ENCODE peak calls at places on chromosomes 7 and 10, in seven cellular contexts. One of them, this sample, is unnamed.

GRCh38 chr10:102419561-102420442 is 834 bp upstream of the FBXL15 start:
- DNase-seq in amniotic epithelial cell: no peak
- DNase-seq in effector memory CD8-positive, alpha-beta T cell: peak; percentile 64
- DNase-seq in T-helper 1 cell: peak; percentile 53
- DNase-seq in transverse colon: peak; percentile 63
- DNase-seq in G401: peak; percentile 79
- DNase-seq in stimulated activated CD4-positive, alpha-beta T cell treated with anti-CD3 and anti-CD28 coated beads, Interleukin-2, amount 100 ng/mL, for 48 hours: peak; percentile 60
- DNase-seq in this sample: no peak

GRCh38 chr10:72834183-72834825 is 59.2 kb upstream of the OIT3 start:
- DNase-seq in amniotic epithelial cell: peak; percentile 74
- DNase-seq in effector memory CD8-positive, alpha-beta T cell: peak; percentile 35
- DNase-seq in T-helper 1 cell: peak; percentile 44
- DNase-seq in transverse colon: no peak
- DNase-seq in G401: peak; percentile 92
- DNase-seq in stimulated activated CD4-positive, alpha-beta T cell treated with anti-CD3 and anti-CD28 coated beads, Interleukin-2, amount 100 ng/mL, for 48 hours: peak; percentile 6
- DNase-seq in this sample: peak; percentile 46

GRCh38 chr7:140592957-140593356 is 47.7 kb downstream of the DENND2A start:
- DNase-seq in amniotic epithelial cell: no peak
- DNase-seq in effector memory CD8-positive, alpha-beta T cell: no peak
- DNase-seq in T-helper 1 cell: no peak
- DNase-seq in transverse colon: no peak
- DNase-seq in G401: no peak
- DNase-seq in stimulated activated CD4-positive, alpha-beta T cell treated with anti-CD3 and anti-CD28 coated beads, Interleukin-2, amount 100 ng/mL, for 48 hours: no peak
- DNase-seq in this sample: no peak

GRCh38 chr7:142866361-142867096 is 11.7 kb downstream of the EPHB6 start:
- DNase-seq in amniotic epithelial cell: peak; percentile 10
- DNase-seq in effector memory CD8-positive, alpha-beta T cell: no peak
- DNase-seq in T-helper 1 cell: no peak
- DNase-seq in transverse colon: peak; percentile 41
- DNase-seq in G401: no peak
- DNase-seq in stimulated activated CD4-positive, alpha-beta T cell treated with anti-CD3 and anti-CD28 coated beads, Interleukin-2, amount 100 ng/mL, for 48 hours: peak; percentile 15
- DNase-seq in this sample: peak; percentile 46

GRCh38 chr10:128047337-128047736 is 78.9 kb downstream of the MKI67 start:
- DNase-seq in amniotic epithelial cell: peak; percentile 86
- DNase-seq in effector memory CD8-positive, alpha-beta T cell: peak; percentile 78
- DNase-seq in T-helper 1 cell: peak; percentile 93
- DNase-seq in transverse colon: peak; percentile 92
- DNase-seq in G401: no peak
- DNase-seq in stimulated activated CD4-positive, alpha-beta T cell treated with anti-CD3 and anti-CD28 coated beads, Interleukin-2, amount 100 ng/mL, for 48 hours: peak; percentile 69
- DNase-seq in this sample: peak; percentile 96

GRCh38 chr10:70758757-70759514 is 26.2 kb downstream of the TBATA start:
- DNase-seq in amniotic epithelial cell: peak; percentile 57
- DNase-seq in effector memory CD8-positive, alpha-beta T cell: peak; percentile 60
- DNase-seq in T-helper 1 cell: peak; percentile 54
- DNase-seq in transverse colon: peak; percentile 77
- DNase-seq in G401: peak; percentile 87
- DNase-seq in stimulated activated CD4-positive, alpha-beta T cell treated with anti-CD3 and anti-CD28 coated beads, Interleukin-2, amount 100 ng/mL, for 48 hours: peak; percentile 75
- DNase-seq in this sample: peak; percentile 63

GRCh38 chr10:103772096-103772845 is 83.1 kb downstream of the SH3PXD2A start:
- DNase-seq in amniotic epithelial cell: peak; percentile 79
- DNase-seq in effector memory CD8-positive, alpha-beta T cell: peak; percentile 50
- DNase-seq in T-helper 1 cell: peak; percentile 76
- DNase-seq in transverse colon: peak; percentile 87
- DNase-seq in G401: peak; percentile 69
- DNase-seq in stimulated activated CD4-positive, alpha-beta T cell treated with anti-CD3 and anti-CD28 coated beads, Interleukin-2, amount 100 ng/mL, for 48 hours: peak; percentile 43
- DNase-seq in this sample: peak; percentile 88

GRCh38 chr10:51758366-51758765 is 59.0 kb upstream of the CSTF2T start:
- DNase-seq in amniotic epithelial cell: no peak
- DNase-seq in effector memory CD8-positive, alpha-beta T cell: no peak
- DNase-seq in T-helper 1 cell: no peak
- DNase-seq in transverse colon: no peak
- DNase-seq in G401: no peak
- DNase-seq in stimulated activated CD4-positive, alpha-beta T cell treated with anti-CD3 and anti-CD28 coated beads, Interleukin-2, amount 100 ng/mL, for 48 hours: no peak
- DNase-seq in this sample: no peak

GRCh38 chr7:56097700-56098099 is 4.9 kb upstream of the PHKG1 start:
- DNase-seq in amniotic epithelial cell: peak; percentile 75
- DNase-seq in effector memory CD8-positive, alpha-beta T cell: no peak
- DNase-seq in T-helper 1 cell: no peak
- DNase-seq in transverse colon: no peak
- DNase-seq in G401: no peak
- DNase-seq in stimulated activated CD4-positive, alpha-beta T cell treated with anti-CD3 and anti-CD28 coated beads, Interleukin-2, amount 100 ng/mL, for 48 hours: no peak
- DNase-seq in this sample: peak; percentile 17

GRCh38 chr10:103232772-103233488 is 12.8 kb upstream of the RPEL1 start:
- DNase-seq in amniotic epithelial cell: peak; percentile 66
- DNase-seq in effector memory CD8-positive, alpha-beta T cell: no peak
- DNase-seq in T-helper 1 cell: no peak
- DNase-seq in transverse colon: no peak
- DNase-seq in G401: no peak
- DNase-seq in stimulated activated CD4-positive, alpha-beta T cell treated with anti-CD3 and anti-CD28 coated beads, Interleukin-2, amount 100 ng/mL, for 48 hours: no peak
- DNase-seq in this sample: peak; percentile 77

GRCh38 chr7:134813668-134814067 is 34.2 kb downstream of the CALD1 start:
- DNase-seq in amniotic epithelial cell: peak; percentile 93
- DNase-seq in effector memory CD8-positive, alpha-beta T cell: no peak
- DNase-seq in T-helper 1 cell: no peak
- DNase-seq in transverse colon: no peak
- DNase-seq in G401: no peak
- DNase-seq in stimulated activated CD4-positive, alpha-beta T cell treated with anti-CD3 and anti-CD28 coated beads, Interleukin-2, amount 100 ng/mL, for 48 hours: no peak
- DNase-seq in this sample: peak; percentile 46

GRCh38 chr10:109126541-109126940 is 796.8 kb downstream of the XPNPEP1 start:
- DNase-seq in amniotic epithelial cell: no peak
- DNase-seq in effector memory CD8-positive, alpha-beta T cell: no peak
- DNase-seq in T-helper 1 cell: no peak
- DNase-seq in transverse colon: no peak
- DNase-seq in G401: no peak
- DNase-seq in stimulated activated CD4-positive, alpha-beta T cell treated with anti-CD3 and anti-CD28 coated beads, Interleukin-2, amount 100 ng/mL, for 48 hours: no peak
- DNase-seq in this sample: no peak

GRCh38 chr10:73246322-73246782 is 703 bp downstream of the DNAJC9 start:
- DNase-seq in amniotic epithelial cell: no peak
- DNase-seq in effector memory CD8-positive, alpha-beta T cell: no peak
- DNase-seq in T-helper 1 cell: no peak
- DNase-seq in transverse colon: no peak
- DNase-seq in G401: no peak
- DNase-seq in stimulated activated CD4-positive, alpha-beta T cell treated with anti-CD3 and anti-CD28 coated beads, Interleukin-2, amount 100 ng/mL, for 48 hours: no peak
- DNase-seq in this sample: no peak

GRCh38 chr10:5547934-5548660 is 23.3 kb downstream of the CALML3 start:
- DNase-seq in amniotic epithelial cell: no peak
- DNase-seq in effector memory CD8-positive, alpha-beta T cell: no peak
- DNase-seq in T-helper 1 cell: no peak
- DNase-seq in transverse colon: peak; percentile 68
- DNase-seq in G401: no peak
- DNase-seq in stimulated activated CD4-positive, alpha-beta T cell treated with anti-CD3 and anti-CD28 coated beads, Interleukin-2, amount 100 ng/mL, for 48 hours: no peak
- DNase-seq in this sample: peak; percentile 90

GRCh38 chr7:112260941-112261340 is 54.4 kb downstream of the ZNF277 start:
- DNase-seq in amniotic epithelial cell: no peak
- DNase-seq in effector memory CD8-positive, alpha-beta T cell: no peak
- DNase-seq in T-helper 1 cell: no peak
- DNase-seq in transverse colon: no peak
- DNase-seq in G401: no peak
- DNase-seq in stimulated activated CD4-positive, alpha-beta T cell treated with anti-CD3 and anti-CD28 coated beads, Interleukin-2, amount 100 ng/mL, for 48 hours: no peak
- DNase-seq in this sample: no peak

GRCh38 chr10:12214763-12215218 is 18.8 kb downstream of the CDC123 start:
- DNase-seq in amniotic epithelial cell: peak; percentile 48
- DNase-seq in effector memory CD8-positive, alpha-beta T cell: peak; percentile 47
- DNase-seq in T-helper 1 cell: peak; percentile 43
- DNase-seq in transverse colon: peak; percentile 19
- DNase-seq in G401: peak; percentile 65
- DNase-seq in stimulated activated CD4-positive, alpha-beta T cell treated with anti-CD3 and anti-CD28 coated beads, Interleukin-2, amount 100 ng/mL, for 48 hours: peak; percentile 38
- DNase-seq in this sample: peak; percentile 48

GRCh38 chr10:63593576-63593975 is 72.4 kb downstream of the REEP3 start:
- DNase-seq in amniotic epithelial cell: peak; percentile 52
- DNase-seq in effector memory CD8-positive, alpha-beta T cell: no peak
- DNase-seq in T-helper 1 cell: no peak
- DNase-seq in transverse colon: no peak
- DNase-seq in G401: peak; percentile 80
- DNase-seq in stimulated activated CD4-positive, alpha-beta T cell treated with anti-CD3 and anti-CD28 coated beads, Interleukin-2, amount 100 ng/mL, for 48 hours: no peak
- DNase-seq in this sample: no peak

GRCh38 chr10:107687702-107688101 is 523.2 kb upstream of the SORCS1 start:
- DNase-seq in amniotic epithelial cell: no peak
- DNase-seq in effector memory CD8-positive, alpha-beta T cell: no peak
- DNase-seq in T-helper 1 cell: no peak
- DNase-seq in transverse colon: no peak
- DNase-seq in G401: no peak
- DNase-seq in stimulated activated CD4-positive, alpha-beta T cell treated with anti-CD3 and anti-CD28 coated beads, Interleukin-2, amount 100 ng/mL, for 48 hours: no peak
- DNase-seq in this sample: peak; percentile 6

GRCh38 chr7:2525161-2525930 is 5.8 kb downstream of the LFNG start:
- DNase-seq in amniotic epithelial cell: no peak
- DNase-seq in effector memory CD8-positive, alpha-beta T cell: no peak
- DNase-seq in T-helper 1 cell: no peak
- DNase-seq in transverse colon: peak; percentile 41
- DNase-seq in G401: no peak
- DNase-seq in stimulated activated CD4-positive, alpha-beta T cell treated with anti-CD3 and anti-CD28 coated beads, Interleukin-2, amount 100 ng/mL, for 48 hours: no peak
- DNase-seq in this sample: no peak

GRCh38 chr7:28481131-28481926 is 69.0 kb downstream of the CREB5 start:
- DNase-seq in amniotic epithelial cell: peak; percentile 58
- DNase-seq in effector memory CD8-positive, alpha-beta T cell: no peak
- DNase-seq in T-helper 1 cell: peak; percentile 1
- DNase-seq in transverse colon: no peak
- DNase-seq in G401: no peak
- DNase-seq in stimulated activated CD4-positive, alpha-beta T cell treated with anti-CD3 and anti-CD28 coated beads, Interleukin-2, amount 100 ng/mL, for 48 hours: no peak
- DNase-seq in this sample: no peak

GRCh38 chr10:5470062-5470751 is 29.2 kb downstream of the CALML5 start:
- DNase-seq in amniotic epithelial cell: no peak
- DNase-seq in effector memory CD8-positive, alpha-beta T cell: no peak
- DNase-seq in T-helper 1 cell: no peak
- DNase-seq in transverse colon: no peak
- DNase-seq in G401: no peak
- DNase-seq in stimulated activated CD4-positive, alpha-beta T cell treated with anti-CD3 and anti-CD28 coated beads, Interleukin-2, amount 100 ng/mL, for 48 hours: no peak
- DNase-seq in this sample: no peak

GRCh38 chr7:21704362-21704761 is 161.5 kb downstream of the DNAH11 start:
- DNase-seq in amniotic epithelial cell: no peak
- DNase-seq in effector memory CD8-positive, alpha-beta T cell: no peak
- DNase-seq in T-helper 1 cell: no peak
- DNase-seq in transverse colon: no peak
- DNase-seq in G401: peak; percentile 82
- DNase-seq in stimulated activated CD4-positive, alpha-beta T cell treated with anti-CD3 and anti-CD28 coated beads, Interleukin-2, amount 100 ng/mL, for 48 hours: no peak
- DNase-seq in this sample: no peak

GRCh38 chr10:86321568-86321967 is 45.0 kb downstream of the GRID1 start:
- DNase-seq in amniotic epithelial cell: no peak
- DNase-seq in effector memory CD8-positive, alpha-beta T cell: no peak
- DNase-seq in T-helper 1 cell: no peak
- DNase-seq in transverse colon: no peak
- DNase-seq in G401: peak; percentile 11
- DNase-seq in stimulated activated CD4-positive, alpha-beta T cell treated with anti-CD3 and anti-CD28 coated beads, Interleukin-2, amount 100 ng/mL, for 48 hours: no peak
- DNase-seq in this sample: no peak

GRCh38 chr7:85167636-85168035 is 19.2 kb downstream of the SEMA3D start:
- DNase-seq in amniotic epithelial cell: peak; percentile 47
- DNase-seq in effector memory CD8-positive, alpha-beta T cell: no peak
- DNase-seq in T-helper 1 cell: no peak
- DNase-seq in transverse colon: no peak
- DNase-seq in G401: no peak
- DNase-seq in stimulated activated CD4-positive, alpha-beta T cell treated with anti-CD3 and anti-CD28 coated beads, Interleukin-2, amount 100 ng/mL, for 48 hours: no peak
- DNase-seq in this sample: no peak

GRCh38 chr10:103578782-103579382 is 85.4 kb downstream of the NEURL1 start:
- DNase-seq in amniotic epithelial cell: no peak
- DNase-seq in effector memory CD8-positive, alpha-beta T cell: no peak
- DNase-seq in T-helper 1 cell: no peak
- DNase-seq in transverse colon: peak; percentile 63
- DNase-seq in G401: no peak
- DNase-seq in stimulated activated CD4-positive, alpha-beta T cell treated with anti-CD3 and anti-CD28 coated beads, Interleukin-2, amount 100 ng/mL, for 48 hours: no peak
- DNase-seq in this sample: no peak

GRCh38 chr7:156790264-156790663 is 102.7 kb downstream of the LMBR1 start:
- DNase-seq in amniotic epithelial cell: no peak
- DNase-seq in effector memory CD8-positive, alpha-beta T cell: no peak
- DNase-seq in T-helper 1 cell: no peak
- DNase-seq in transverse colon: no peak
- DNase-seq in G401: no peak
- DNase-seq in stimulated activated CD4-positive, alpha-beta T cell treated with anti-CD3 and anti-CD28 coated beads, Interleukin-2, amount 100 ng/mL, for 48 hours: no peak
- DNase-seq in this sample: no peak

GRCh38 chr7:5702876-5703571 is 78.4 kb downstream of the RNF216 start:
- DNase-seq in amniotic epithelial cell: peak; percentile 64
- DNase-seq in effector memory CD8-positive, alpha-beta T cell: no peak
- DNase-seq in T-helper 1 cell: no peak
- DNase-seq in transverse colon: no peak
- DNase-seq in G401: no peak
- DNase-seq in stimulated activated CD4-positive, alpha-beta T cell treated with anti-CD3 and anti-CD28 coated beads, Interleukin-2, amount 100 ng/mL, for 48 hours: no peak
- DNase-seq in this sample: peak; percentile 46

GRCh38 chr7:105352018-105352612 is 36.6 kb downstream of the SRPK2 start:
- DNase-seq in amniotic epithelial cell: peak; percentile 93
- DNase-seq in effector memory CD8-positive, alpha-beta T cell: peak; percentile 59
- DNase-seq in T-helper 1 cell: peak; percentile 90
- DNase-seq in transverse colon: peak; percentile 54
- DNase-seq in G401: peak; percentile 82
- DNase-seq in stimulated activated CD4-positive, alpha-beta T cell treated with anti-CD3 and anti-CD28 coated beads, Interleukin-2, amount 100 ng/mL, for 48 hours: peak; percentile 24
- DNase-seq in this sample: peak; percentile 92

GRCh38 chr10:126250045-126250444 is 138.2 kb downstream of the ADAM12 start:
- DNase-seq in amniotic epithelial cell: peak; percentile 32
- DNase-seq in effector memory CD8-positive, alpha-beta T cell: no peak
- DNase-seq in T-helper 1 cell: no peak
- DNase-seq in transverse colon: no peak
- DNase-seq in G401: no peak
- DNase-seq in stimulated activated CD4-positive, alpha-beta T cell treated with anti-CD3 and anti-CD28 coated beads, Interleukin-2, amount 100 ng/mL, for 48 hours: no peak
- DNase-seq in this sample: no peak

GRCh38 chr10:98323221-98324164 is 55.5 kb upstream of the LOXL4 start:
- DNase-seq in amniotic epithelial cell: peak; percentile 61
- DNase-seq in effector memory CD8-positive, alpha-beta T cell: no peak
- DNase-seq in T-helper 1 cell: no peak
- DNase-seq in transverse colon: peak; percentile 29
- DNase-seq in G401: no peak
- DNase-seq in stimulated activated CD4-positive, alpha-beta T cell treated with anti-CD3 and anti-CD28 coated beads, Interleukin-2, amount 100 ng/mL, for 48 hours: no peak
- DNase-seq in this sample: peak; percentile 92

GRCh38 chr10:26640391-26640790 is 57.1 kb upstream of the PDSS1 start:
- DNase-seq in amniotic epithelial cell: no peak
- DNase-seq in effector memory CD8-positive, alpha-beta T cell: no peak
- DNase-seq in T-helper 1 cell: no peak
- DNase-seq in transverse colon: no peak
- DNase-seq in G401: no peak
- DNase-seq in stimulated activated CD4-positive, alpha-beta T cell treated with anti-CD3 and anti-CD28 coated beads, Interleukin-2, amount 100 ng/mL, for 48 hours: no peak
- DNase-seq in this sample: no peak

GRCh38 chr7:74032191-74032490 is 4.2 kb downstream of the ELN start:
- DNase-seq in amniotic epithelial cell: peak; percentile 48
- DNase-seq in effector memory CD8-positive, alpha-beta T cell: no peak
- DNase-seq in T-helper 1 cell: no peak
- DNase-seq in transverse colon: no peak
- DNase-seq in G401: peak; percentile 62
- DNase-seq in stimulated activated CD4-positive, alpha-beta T cell treated with anti-CD3 and anti-CD28 coated beads, Interleukin-2, amount 100 ng/mL, for 48 hours: no peak
- DNase-seq in this sample: peak; percentile 34

GRCh38 chr10:91163269-91163708 is 57.2 kb upstream of the PCGF5 start:
- DNase-seq in amniotic epithelial cell: peak; percentile 33
- DNase-seq in effector memory CD8-positive, alpha-beta T cell: peak; percentile 83
- DNase-seq in T-helper 1 cell: peak; percentile 77
- DNase-seq in transverse colon: peak; percentile 72
- DNase-seq in G401: peak; percentile 69
- DNase-seq in stimulated activated CD4-positive, alpha-beta T cell treated with anti-CD3 and anti-CD28 coated beads, Interleukin-2, amount 100 ng/mL, for 48 hours: peak; percentile 46
- DNase-seq in this sample: peak; percentile 55

GRCh38 chr10:132676193-132676891 is 109.6 kb downstream of the NKX6-2 start:
- DNase-seq in amniotic epithelial cell: no peak
- DNase-seq in effector memory CD8-positive, alpha-beta T cell: no peak
- DNase-seq in T-helper 1 cell: no peak
- DNase-seq in transverse colon: no peak
- DNase-seq in G401: peak; percentile 44
- DNase-seq in stimulated activated CD4-positive, alpha-beta T cell treated with anti-CD3 and anti-CD28 coated beads, Interleukin-2, amount 100 ng/mL, for 48 hours: no peak
- DNase-seq in this sample: no peak

GRCh38 chr7:128387663-128388485 is 21.9 kb downstream of the IMPDH1 start:
- DNase-seq in amniotic epithelial cell: peak; percentile 46
- DNase-seq in effector memory CD8-positive, alpha-beta T cell: peak; percentile 63
- DNase-seq in T-helper 1 cell: peak; percentile 33
- DNase-seq in transverse colon: peak; percentile 75
- DNase-seq in G401: peak; percentile 96
- DNase-seq in stimulated activated CD4-positive, alpha-beta T cell treated with anti-CD3 and anti-CD28 coated beads, Interleukin-2, amount 100 ng/mL, for 48 hours: peak; percentile 67
- DNase-seq in this sample: peak; percentile 70

GRCh38 chr7:2412587-2413201 is 9.3 kb downstream of the CHST12 start:
- DNase-seq in amniotic epithelial cell: peak; percentile 23
- DNase-seq in effector memory CD8-positive, alpha-beta T cell: no peak
- DNase-seq in T-helper 1 cell: no peak
- DNase-seq in transverse colon: no peak
- DNase-seq in G401: no peak
- DNase-seq in stimulated activated CD4-positive, alpha-beta T cell treated with anti-CD3 and anti-CD28 coated beads, Interleukin-2, amount 100 ng/mL, for 48 hours: no peak
- DNase-seq in this sample: no peak

GRCh38 chr7:148856891-148857290 is 27.2 kb downstream of the EZH2 start:
- DNase-seq in amniotic epithelial cell: peak; percentile 99
- DNase-seq in effector memory CD8-positive, alpha-beta T cell: no peak
- DNase-seq in T-helper 1 cell: peak; percentile 43
- DNase-seq in transverse colon: no peak
- DNase-seq in G401: no peak
- DNase-seq in stimulated activated CD4-positive, alpha-beta T cell treated with anti-CD3 and anti-CD28 coated beads, Interleukin-2, amount 100 ng/mL, for 48 hours: no peak
- DNase-seq in this sample: peak; percentile 27

This sample was measured in HT1080.